ENCODE peak calls at places on chromosomes 11 and 22, in six cellular contexts. G, Q, Y, U, X and I are unnamed samples. For H3K36me3, the result is how much of the 10 kb centered on the place peaks cover.

GRCh38 chr11:76861490-76861953 is 804 bp downstream of the ACER3 start:
- DNase-seq in G (no peak), Q (no peak), Y (no peak), U (no peak), X (peak), I (no peak)

GRCh38 chr11:1771700-1772099 is 8.0 kb upstream of the CTSD start:
- DNase-seq in G (peak), Q (no peak), Y (peak), U (no peak), X (no peak), I (peak)

GRCh38 chr11:90134420-90135003 is at the start of gene NAALAD2:
- DNase-seq in G (peak), Q (no peak), Y (peak), U (peak), X (peak), I (peak)

GRCh38 chr11:61671527-61671926 is 8.7 kb upstream of the DAGLA start:
- DNase-seq in G (peak), Q (no peak), Y (no peak), U (no peak), X (peak), I (no peak)

GRCh38 chr11:44527476-44527875 is 38.0 kb upstream of the CD82 start:
- DNase-seq in G (no peak), Q (no peak), Y (no peak), U (no peak), X (no peak), I (no peak)

GRCh38 chr22:47591709-47592108 is 829.3 kb downstream of the TBC1D22A start:
- DNase-seq in G (no peak), Q (no peak), Y (no peak), U (peak), X (no peak), I (peak)

GRCh38 chr11:72696866-72697428 is 22.7 kb upstream of the PDE2A start:
- DNase-seq in G (no peak), Q (no peak), Y (no peak), U (no peak), X (peak), I (peak)

GRCh38 chr11:10498426-10499250 is 42.3 kb downstream of the RNF141 start:
- DNase-seq in G (no peak), Q (no peak), Y (no peak), U (no peak), X (no peak), I (no peak)

GRCh38 chr11:82403640-82404305 is 329.9 kb downstream of the FAM181B start:
- DNase-seq in G (no peak), Q (no peak), Y (no peak), U (no peak), X (no peak), I (no peak)

GRCh38 chr11:113722221-113722620 is 16.1 kb upstream of the TMPRSS5 start:
- DNase-seq in G (no peak), Q (no peak), Y (no peak), U (no peak), X (no peak), I (no peak)

GRCh38 chr11:105144887-105145286 is 5.3 kb upstream of the CARD18 start:
- DNase-seq in G (no peak), Q (no peak), Y (no peak), U (no peak), X (no peak), I (no peak)

GRCh38 chr11:13227676-13228255 is 49.8 kb upstream of the BMAL1 start:
- DNase-seq in G (no peak), Q (no peak), Y (no peak), U (no peak), X (no peak), I (no peak)

GRCh38 chr11:8258771-8259170 is 4.9 kb downstream of the LMO1 start:
- DNase-seq in G (no peak), Q (no peak), Y (no peak), U (no peak), X (no peak), I (peak)

GRCh38 chr11:80958414-80958813 is 1517.6 kb upstream of the TENM4 start:
- DNase-seq in G (no peak), Q (no peak), Y (no peak), U (no peak), X (no peak), I (no peak)

GRCh38 chr11:16945671-16946469 is 68.3 kb downstream of the PLEKHA7 start:
- DNase-seq in G (peak), Q (peak), Y (peak), U (no peak), X (peak), I (no peak)

GRCh38 chr11:119175493-119176077 is 7.1 kb downstream of the NLRX1 start:
- DNase-seq in G (no peak), Q (no peak), Y (no peak), U (no peak), X (no peak), I (no peak)

GRCh38 chr11:71566081-71566620 is 788 bp downstream of the KRTAP5-10 start:
- DNase-seq in G (no peak), Q (no peak), Y (no peak), U (no peak), X (no peak), I (no peak)

DNA sequence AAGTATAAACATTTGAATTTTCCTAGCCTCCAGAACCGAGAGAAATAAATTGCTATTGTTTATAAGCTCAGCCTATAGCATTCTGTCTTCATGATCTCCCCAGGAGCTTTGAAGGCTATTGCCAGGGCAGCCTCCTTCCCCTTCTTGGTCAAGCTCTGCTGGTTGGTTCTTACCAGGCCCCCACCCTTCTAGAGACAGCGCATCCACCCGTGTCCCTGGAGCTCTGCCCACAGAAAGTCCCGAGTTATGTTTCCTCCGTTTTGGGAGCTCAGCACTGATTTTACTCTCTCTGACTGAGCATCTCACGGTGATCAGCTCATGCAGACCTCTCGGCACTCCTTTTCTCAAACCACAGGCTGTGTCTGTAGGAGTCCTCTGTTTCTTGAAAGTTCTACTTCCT is 123.8 kb upstream of the SORL1-AS1 start:
- DNase-seq in G (no peak), Q (no peak), Y (peak), U (peak), X (no peak), I (no peak)
- H3K36me3 ChIP-seq in G (under half), Q (half or more), Y (under half), U (half or more), X (half or more), I (under half)

GRCh38 chr22:24161485-24161884 is 19.8 kb upstream of the SUSD2 start:
- DNase-seq in G (no peak), Q (no peak), Y (no peak), U (no peak), X (no peak), I (no peak)

GRCh38 chr22:24160546-24160945 is 20.7 kb upstream of the SUSD2 start:
- DNase-seq in G (no peak), Q (no peak), Y (no peak), U (no peak), X (no peak), I (no peak)

GRCh38 chr22:24162377-24162927 is 18.8 kb upstream of the SUSD2 start:
- DNase-seq in G (no peak), Q (no peak), Y (no peak), U (no peak), X (no peak), I (no peak)

GRCh38 chr22:24159650-24160049 is 21.6 kb upstream of the SUSD2 start:
- DNase-seq in G (no peak), Q (no peak), Y (no peak), U (no peak), X (no peak), I (no peak)

DNA sequence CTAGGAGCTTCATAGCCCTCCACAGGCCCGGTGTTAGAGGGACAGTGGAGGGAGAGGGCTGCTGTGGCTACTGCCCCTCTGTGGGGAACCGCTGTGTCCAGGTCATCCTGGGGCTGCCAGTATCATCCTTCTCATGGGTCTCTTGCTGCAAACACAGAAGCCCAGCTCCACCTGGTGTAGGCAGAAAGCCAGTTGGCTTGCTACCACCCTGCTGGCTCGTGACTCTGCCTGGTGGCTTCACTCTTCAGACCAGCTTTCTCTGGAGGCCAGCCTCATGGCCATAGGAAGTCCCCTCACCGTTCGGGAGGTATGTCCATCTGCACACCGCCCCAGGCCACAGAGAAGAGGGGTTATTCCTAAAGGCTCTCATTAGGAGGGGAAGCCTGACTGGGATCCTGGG is 19.4 kb upstream of the SUSD2 start:
- DNase-seq in G (peak), Q (no peak), Y (no peak), U (no peak), X (no peak), I (peak)
- H3K36me3 ChIP-seq in G (under half), Q (half or more), Y (under half), U (half or more), X (under half), I (under half)

GRCh38 chr22:46339956-46340355 is 4.4 kb downstream of the TRMU start:
- DNase-seq in G (no peak), Q (no peak), Y (peak), U (no peak), X (no peak), I (no peak)
- H3K36me3 ChIP-seq in G (under half), Q (half or more), Y (under half), U (half or more), X (under half), I (under half)

GRCh38 chr11:70409871-70410270 is 11.5 kb downstream of the CTTN start:
- DNase-seq in G (no peak), Q (no peak), Y (no peak), U (no peak), X (no peak), I (no peak)
- H3K36me3 ChIP-seq in G (half or more), Q (under half), Y (under half), U (half or more), X (half or more), I (half or more)

GRCh38 chr11:20158597-20159257 is 1.5 kb downstream of the DBX1 start:
- DNase-seq in G (peak), Q (no peak), Y (peak), U (peak), X (peak), I (peak)

GRCh38 chr11:20157768-20158167 is 2.5 kb downstream of the DBX1 start:
- DNase-seq in G (no peak), Q (no peak), Y (no peak), U (no peak), X (peak), I (no peak)

GRCh38 chr11:20161230-20161918 is 1.1 kb upstream of the DBX1 start:
- DNase-seq in G (no peak), Q (no peak), Y (no peak), U (no peak), X (peak), I (no peak)

GRCh38 chr11:20160425-20161229 is at the start of gene DBX1:
- DNase-seq in G (no peak), Q (no peak), Y (no peak), U (no peak), X (peak), I (no peak)

DNA sequence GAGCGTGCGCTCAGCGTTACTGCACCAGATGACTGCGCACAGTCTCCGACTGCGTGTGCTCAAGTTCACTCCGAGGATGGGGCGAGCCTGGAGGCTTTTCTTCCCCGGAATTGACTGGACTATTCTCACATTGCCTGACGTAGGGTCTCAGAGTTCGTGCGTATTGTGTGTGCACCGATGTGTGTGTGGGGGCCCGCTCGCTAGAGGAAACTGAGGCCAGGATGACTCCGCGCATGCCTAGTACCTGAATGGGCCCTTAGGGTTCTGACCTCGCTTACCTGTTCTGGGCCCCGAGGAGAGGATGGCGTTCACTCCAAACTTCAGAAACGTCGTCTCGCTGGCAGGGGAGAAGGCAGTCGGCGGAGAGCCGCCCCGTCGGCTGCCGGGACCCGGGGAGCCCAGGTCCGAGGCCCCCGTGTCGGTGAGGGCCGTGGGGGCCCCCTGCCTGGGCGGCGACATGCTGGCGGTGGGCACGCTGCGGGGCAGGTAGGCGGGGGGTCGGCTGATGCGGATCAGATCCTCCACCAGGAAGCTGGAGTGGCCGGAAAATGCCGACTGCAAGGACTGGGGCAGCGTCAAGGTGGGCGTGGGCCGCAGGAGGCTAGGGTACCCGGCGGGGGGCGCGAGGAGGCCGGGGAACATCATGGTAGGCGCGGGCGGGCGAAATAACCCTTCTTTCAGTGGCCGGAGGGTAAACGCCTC is 444 bp downstream of the DBX1 start:
- DNase-seq in G (no peak), Q (no peak), Y (no peak), U (no peak), X (peak), I (no peak)
- H3K36me3 ChIP-seq in G (under half), Q (under half), Y (under half), U (under half), X (under half), I (under half)

GRCh38 chr22:21761086-21761485 is 25.5 kb upstream of the YPEL1 start:
- DNase-seq in G (no peak), Q (no peak), Y (no peak), U (no peak), X (no peak), I (no peak)

GRCh38 chr22:21764038-21764804 is 28.6 kb upstream of the YPEL1 start:
- DNase-seq in G (no peak), Q (no peak), Y (no peak), U (no peak), X (no peak), I (no peak)

GRCh38 chr22:21760640-21761039 is 25.0 kb upstream of the YPEL1 start:
- DNase-seq in G (no peak), Q (no peak), Y (no peak), U (no peak), X (no peak), I (no peak)

GRCh38 chr22:21762712-21763581 is 27.4 kb upstream of the YPEL1 start:
- DNase-seq in G (no peak), Q (no peak), Y (no peak), U (no peak), X (no peak), I (no peak)

GRCh38 chr22:21761994-21762680 is 26.5 kb upstream of the YPEL1 start:
- DNase-seq in G (no peak), Q (no peak), Y (no peak), U (no peak), X (no peak), I (no peak)
- H3K36me3 ChIP-seq in G (under half), Q (half or more), Y (under half), U (half or more), X (under half), I (under half)